ENCODE peak calls at places on chromosomes 5 and 9, in nine cellular contexts. One of them, this sample, is unnamed.
A peak's percentile ranks its signal among the peaks of the same experiment; 100 is the strongest.

GRCh38 chr9:11338130-11338529 is 725.3 kb upstream of the PTPRD start:
- DNase-seq in GM06990: no peak
- DNase-seq in Kasumi-1: peak; percentile 18
- DNase-seq in activated CD4-positive, alpha-beta T cell treated with anti-CD3 and anti-CD28 coated beads, Interleukin-2, amount 50 U/mL, for 1 hour: no peak
- DNase-seq in small intestine: no peak
- DNase-seq in aorta: no peak
- DNase-seq in NCI-H1105 treated with DMSO at 0.1 percent for 48 hours: no peak
- DNase-seq in activated naive CD4-positive, alpha-beta T cell: no peak
- DNase-seq in AG04450: no peak
- DNase-seq in this sample: no peak

GRCh38 chr5:173505634-173506033 is 110.8 kb downstream of the BOD1 start:
- DNase-seq in small intestine: no peak
- DNase-seq in GM06990: no peak
- DNase-seq in NCI-H1105 treated with DMSO at 0.1 percent for 48 hours: no peak
- DNase-seq in activated CD4-positive, alpha-beta T cell treated with anti-CD3 and anti-CD28 coated beads, Interleukin-2, amount 50 U/mL, for 1 hour: no peak
- DNase-seq in activated naive CD4-positive, alpha-beta T cell: no peak
- DNase-seq in Kasumi-1: no peak
- DNase-seq in aorta: no peak
- DNase-seq in AG04450: no peak
- DNase-seq in this sample: no peak

GRCh38 chr5:1325870-1326546 is 18.9 kb downstream of the CLPTM1L start:
- DNase-seq in small intestine: no peak
- DNase-seq in activated naive CD4-positive, alpha-beta T cell: no peak
- DNase-seq in NCI-H1105 treated with DMSO at 0.1 percent for 48 hours: no peak
- DNase-seq in activated CD4-positive, alpha-beta T cell treated with anti-CD3 and anti-CD28 coated beads, Interleukin-2, amount 50 U/mL, for 1 hour: no peak
- DNase-seq in aorta: peak; percentile 37
- DNase-seq in GM06990: no peak
- DNase-seq in Kasumi-1: no peak
- DNase-seq in AG04450: no peak
- DNase-seq in this sample: peak; percentile 27

GRCh38 chr9:121196389-121196788 is 5.3 kb downstream of the RAB14 start:
- DNase-seq in activated naive CD4-positive, alpha-beta T cell: no peak
- DNase-seq in GM06990: no peak
- DNase-seq in small intestine: peak; percentile 19
- DNase-seq in Kasumi-1: no peak
- DNase-seq in activated CD4-positive, alpha-beta T cell treated with anti-CD3 and anti-CD28 coated beads, Interleukin-2, amount 50 U/mL, for 1 hour: no peak
- DNase-seq in NCI-H1105 treated with DMSO at 0.1 percent for 48 hours: no peak
- DNase-seq in aorta: no peak
- DNase-seq in AG04450: no peak
- DNase-seq in this sample: no peak

GRCh38 chr5:1401681-1402096 is 43.6 kb downstream of the SLC6A3 start:
- DNase-seq in AG04450: no peak
- DNase-seq in Kasumi-1: no peak
- DNase-seq in activated naive CD4-positive, alpha-beta T cell: no peak
- DNase-seq in GM06990: no peak
- DNase-seq in activated CD4-positive, alpha-beta T cell treated with anti-CD3 and anti-CD28 coated beads, Interleukin-2, amount 50 U/mL, for 1 hour: no peak
- DNase-seq in aorta: no peak
- DNase-seq in NCI-H1105 treated with DMSO at 0.1 percent for 48 hours: no peak
- DNase-seq in small intestine: no peak
- DNase-seq in this sample: no peak

GRCh38 chr9:109816490-109816889 is 36.5 kb downstream of the PALM2AKAP2 start:
- DNase-seq in NCI-H1105 treated with DMSO at 0.1 percent for 48 hours: no peak
- DNase-seq in aorta: no peak
- DNase-seq in AG04450: peak; percentile 94
- DNase-seq in small intestine: peak; percentile 3
- DNase-seq in activated naive CD4-positive, alpha-beta T cell: no peak
- DNase-seq in activated CD4-positive, alpha-beta T cell treated with anti-CD3 and anti-CD28 coated beads, Interleukin-2, amount 50 U/mL, for 1 hour: no peak
- DNase-seq in GM06990: no peak
- DNase-seq in Kasumi-1: no peak
- DNase-seq in this sample: no peak

GRCh38 chr5:138177936-138178515 is 404 bp downstream of the BRD8 start:
- DNase-seq in activated naive CD4-positive, alpha-beta T cell: no peak
- DNase-seq in activated CD4-positive, alpha-beta T cell treated with anti-CD3 and anti-CD28 coated beads, Interleukin-2, amount 50 U/mL, for 1 hour: peak; percentile 3
- DNase-seq in aorta: peak; percentile 53
- DNase-seq in NCI-H1105 treated with DMSO at 0.1 percent for 48 hours: peak; percentile 14
- DNase-seq in GM06990: no peak
- DNase-seq in Kasumi-1: peak; percentile 75
- DNase-seq in AG04450: no peak
- DNase-seq in small intestine: peak; percentile 48
- DNase-seq in this sample: no peak

GRCh38 chr9:90103771-90104170 is 499.0 kb downstream of the GADD45G start:
- DNase-seq in NCI-H1105 treated with DMSO at 0.1 percent for 48 hours: no peak
- DNase-seq in aorta: no peak
- DNase-seq in activated CD4-positive, alpha-beta T cell treated with anti-CD3 and anti-CD28 coated beads, Interleukin-2, amount 50 U/mL, for 1 hour: no peak
- DNase-seq in activated naive CD4-positive, alpha-beta T cell: no peak
- DNase-seq in GM06990: no peak
- DNase-seq in Kasumi-1: no peak
- DNase-seq in small intestine: no peak
- DNase-seq in AG04450: no peak
- DNase-seq in this sample: no peak

GRCh38 chr5:29930316-29930715 is 1263.2 kb upstream of the CDH6 start:
- DNase-seq in NCI-H1105 treated with DMSO at 0.1 percent for 48 hours: no peak
- DNase-seq in AG04450: no peak
- DNase-seq in Kasumi-1: no peak
- DNase-seq in small intestine: no peak
- DNase-seq in GM06990: no peak
- DNase-seq in activated CD4-positive, alpha-beta T cell treated with anti-CD3 and anti-CD28 coated beads, Interleukin-2, amount 50 U/mL, for 1 hour: no peak
- DNase-seq in activated naive CD4-positive, alpha-beta T cell: no peak
- DNase-seq in aorta: no peak
- DNase-seq in this sample: no peak

GRCh38 chr9:133489253-133490190 is 10.6 kb upstream of the SLC2A6 start:
- DNase-seq in small intestine: no peak
- DNase-seq in aorta: peak; percentile 21
- DNase-seq in NCI-H1105 treated with DMSO at 0.1 percent for 48 hours: no peak
- DNase-seq in Kasumi-1: no peak
- DNase-seq in AG04450: no peak
- DNase-seq in activated CD4-positive, alpha-beta T cell treated with anti-CD3 and anti-CD28 coated beads, Interleukin-2, amount 50 U/mL, for 1 hour: no peak
- DNase-seq in GM06990: no peak
- DNase-seq in activated naive CD4-positive, alpha-beta T cell: no peak
- DNase-seq in this sample: no peak

GRCh38 chr9:113581865-113582697 is 118.6 kb downstream of the RGS3 start:
- DNase-seq in activated CD4-positive, alpha-beta T cell treated with anti-CD3 and anti-CD28 coated beads, Interleukin-2, amount 50 U/mL, for 1 hour: peak; percentile 66
- DNase-seq in GM06990: peak; percentile 90
- DNase-seq in Kasumi-1: peak; percentile 9
- DNase-seq in aorta: peak; percentile 92
- DNase-seq in small intestine: peak; percentile 92
- DNase-seq in NCI-H1105 treated with DMSO at 0.1 percent for 48 hours: no peak
- DNase-seq in activated naive CD4-positive, alpha-beta T cell: peak; percentile 17
- DNase-seq in AG04450: no peak
- DNase-seq in this sample: no peak

GRCh38 chr9:133000842-133001241 is 22.3 kb downstream of the GFI1B start:
- DNase-seq in GM06990: no peak
- DNase-seq in aorta: no peak
- DNase-seq in NCI-H1105 treated with DMSO at 0.1 percent for 48 hours: no peak
- DNase-seq in AG04450: no peak
- DNase-seq in small intestine: no peak
- DNase-seq in Kasumi-1: no peak
- DNase-seq in activated naive CD4-positive, alpha-beta T cell: no peak
- DNase-seq in activated CD4-positive, alpha-beta T cell treated with anti-CD3 and anti-CD28 coated beads, Interleukin-2, amount 50 U/mL, for 1 hour: no peak
- DNase-seq in this sample: no peak

GRCh38 chr5:68276740-68277139 is 61.2 kb downstream of the PIK3R1 start:
- DNase-seq in Kasumi-1: no peak
- DNase-seq in NCI-H1105 treated with DMSO at 0.1 percent for 48 hours: no peak
- DNase-seq in GM06990: no peak
- DNase-seq in activated naive CD4-positive, alpha-beta T cell: no peak
- DNase-seq in aorta: no peak
- DNase-seq in AG04450: no peak
- DNase-seq in activated CD4-positive, alpha-beta T cell treated with anti-CD3 and anti-CD28 coated beads, Interleukin-2, amount 50 U/mL, for 1 hour: no peak
- DNase-seq in small intestine: no peak
- DNase-seq in this sample: no peak

GRCh38 chr9:95463145-95464060 is 53.4 kb downstream of the PTCH1 start:
- DNase-seq in AG04450: no peak
- DNase-seq in NCI-H1105 treated with DMSO at 0.1 percent for 48 hours: no peak
- DNase-seq in activated naive CD4-positive, alpha-beta T cell: no peak
- DNase-seq in aorta: no peak
- DNase-seq in Kasumi-1: no peak
- DNase-seq in activated CD4-positive, alpha-beta T cell treated with anti-CD3 and anti-CD28 coated beads, Interleukin-2, amount 50 U/mL, for 1 hour: no peak
- DNase-seq in small intestine: no peak
- DNase-seq in GM06990: no peak
- DNase-seq in this sample: no peak

GRCh38 chr5:181167814-181168488 is 20.6 kb downstream of the OR2V2 start:
- DNase-seq in GM06990: peak; percentile 58
- DNase-seq in activated CD4-positive, alpha-beta T cell treated with anti-CD3 and anti-CD28 coated beads, Interleukin-2, amount 50 U/mL, for 1 hour: no peak
- DNase-seq in aorta: no peak
- DNase-seq in small intestine: no peak
- DNase-seq in Kasumi-1: peak; percentile 22
- DNase-seq in NCI-H1105 treated with DMSO at 0.1 percent for 48 hours: peak; percentile 13
- DNase-seq in AG04450: no peak
- DNase-seq in activated naive CD4-positive, alpha-beta T cell: no peak
- DNase-seq in this sample: no peak

GRCh38 chr5:133618141-133618540 is 5.8 kb upstream of the FSTL4 start:
- DNase-seq in activated CD4-positive, alpha-beta T cell treated with anti-CD3 and anti-CD28 coated beads, Interleukin-2, amount 50 U/mL, for 1 hour: no peak
- DNase-seq in aorta: no peak
- DNase-seq in small intestine: peak; percentile 27
- DNase-seq in activated naive CD4-positive, alpha-beta T cell: no peak
- DNase-seq in NCI-H1105 treated with DMSO at 0.1 percent for 48 hours: no peak
- DNase-seq in AG04450: no peak
- DNase-seq in Kasumi-1: no peak
- DNase-seq in GM06990: no peak
- DNase-seq in this sample: no peak

GRCh38 chr5:125630260-125630659 is 792.9 kb upstream of the GRAMD2B start:
- DNase-seq in aorta: no peak
- DNase-seq in NCI-H1105 treated with DMSO at 0.1 percent for 48 hours: no peak
- DNase-seq in activated CD4-positive, alpha-beta T cell treated with anti-CD3 and anti-CD28 coated beads, Interleukin-2, amount 50 U/mL, for 1 hour: no peak
- DNase-seq in AG04450: no peak
- DNase-seq in Kasumi-1: no peak
- DNase-seq in GM06990: no peak
- DNase-seq in activated naive CD4-positive, alpha-beta T cell: no peak
- DNase-seq in small intestine: no peak
- DNase-seq in this sample: no peak

GRCh38 chr5:16609412-16609811 is 7.4 kb downstream of the RETREG1 start:
- DNase-seq in Kasumi-1: no peak
- DNase-seq in activated CD4-positive, alpha-beta T cell treated with anti-CD3 and anti-CD28 coated beads, Interleukin-2, amount 50 U/mL, for 1 hour: no peak
- DNase-seq in small intestine: no peak
- DNase-seq in NCI-H1105 treated with DMSO at 0.1 percent for 48 hours: no peak
- DNase-seq in AG04450: no peak
- DNase-seq in activated naive CD4-positive, alpha-beta T cell: no peak
- DNase-seq in aorta: no peak
- DNase-seq in GM06990: no peak
- DNase-seq in this sample: no peak

GRCh38 chr9:133506653-133507038 is 18.1 kb downstream of the MYMK start:
- DNase-seq in activated naive CD4-positive, alpha-beta T cell: no peak
- DNase-seq in small intestine: no peak
- DNase-seq in activated CD4-positive, alpha-beta T cell treated with anti-CD3 and anti-CD28 coated beads, Interleukin-2, amount 50 U/mL, for 1 hour: no peak
- DNase-seq in aorta: peak; percentile 81
- DNase-seq in NCI-H1105 treated with DMSO at 0.1 percent for 48 hours: no peak
- DNase-seq in Kasumi-1: no peak
- DNase-seq in AG04450: peak; percentile 23
- DNase-seq in GM06990: no peak
- DNase-seq in this sample: no peak

GRCh38 chr9:130234340-130235260 is 31.0 kb upstream of the HMCN2 start:
- DNase-seq in AG04450: no peak
- DNase-seq in GM06990: no peak
- DNase-seq in aorta: no peak
- DNase-seq in activated CD4-positive, alpha-beta T cell treated with anti-CD3 and anti-CD28 coated beads, Interleukin-2, amount 50 U/mL, for 1 hour: no peak
- DNase-seq in small intestine: no peak
- DNase-seq in Kasumi-1: no peak
- DNase-seq in NCI-H1105 treated with DMSO at 0.1 percent for 48 hours: no peak
- DNase-seq in activated naive CD4-positive, alpha-beta T cell: no peak
- DNase-seq in this sample: no peak

GRCh38 chr9:97954550-97954989 is 16.6 kb upstream of the HEMGN start:
- DNase-seq in activated naive CD4-positive, alpha-beta T cell: no peak
- DNase-seq in small intestine: peak; percentile 67
- DNase-seq in aorta: no peak
- DNase-seq in Kasumi-1: peak; percentile 21
- DNase-seq in GM06990: peak; percentile 8
- DNase-seq in AG04450: no peak
- DNase-seq in activated CD4-positive, alpha-beta T cell treated with anti-CD3 and anti-CD28 coated beads, Interleukin-2, amount 50 U/mL, for 1 hour: peak; percentile 45
- DNase-seq in NCI-H1105 treated with DMSO at 0.1 percent for 48 hours: peak; percentile 64
- DNase-seq in this sample: no peak

GRCh38 chr9:18800579-18800978 is 232.4 kb downstream of the SAXO1 start:
- DNase-seq in activated naive CD4-positive, alpha-beta T cell: no peak
- DNase-seq in small intestine: no peak
- DNase-seq in activated CD4-positive, alpha-beta T cell treated with anti-CD3 and anti-CD28 coated beads, Interleukin-2, amount 50 U/mL, for 1 hour: no peak
- DNase-seq in aorta: no peak
- DNase-seq in AG04450: no peak
- DNase-seq in GM06990: no peak
- DNase-seq in NCI-H1105 treated with DMSO at 0.1 percent for 48 hours: no peak
- DNase-seq in Kasumi-1: no peak
- DNase-seq in this sample: no peak

GRCh38 chr9:4092793-4093709 is 206.8 kb downstream of the GLIS3 start:
- DNase-seq in small intestine: peak; percentile 71
- DNase-seq in activated CD4-positive, alpha-beta T cell treated with anti-CD3 and anti-CD28 coated beads, Interleukin-2, amount 50 U/mL, for 1 hour: no peak
- DNase-seq in Kasumi-1: no peak
- DNase-seq in aorta: peak; percentile 65
- DNase-seq in AG04450: no peak
- DNase-seq in GM06990: no peak
- DNase-seq in activated naive CD4-positive, alpha-beta T cell: no peak
- DNase-seq in NCI-H1105 treated with DMSO at 0.1 percent for 48 hours: no peak
- DNase-seq in this sample: no peak

GRCh38 chr9:82673201-82673600 is 389.7 kb downstream of the RASEF start:
- DNase-seq in AG04450: no peak
- DNase-seq in activated naive CD4-positive, alpha-beta T cell: no peak
- DNase-seq in aorta: no peak
- DNase-seq in small intestine: no peak
- DNase-seq in activated CD4-positive, alpha-beta T cell treated with anti-CD3 and anti-CD28 coated beads, Interleukin-2, amount 50 U/mL, for 1 hour: no peak
- DNase-seq in NCI-H1105 treated with DMSO at 0.1 percent for 48 hours: no peak
- DNase-seq in Kasumi-1: no peak
- DNase-seq in GM06990: no peak
- DNase-seq in this sample: no peak

GRCh38 chr9:16921855-16922254 is 51.4 kb upstream of the BNC2 start:
- DNase-seq in AG04450: no peak
- DNase-seq in activated naive CD4-positive, alpha-beta T cell: no peak
- DNase-seq in small intestine: peak; percentile 0
- DNase-seq in GM06990: no peak
- DNase-seq in Kasumi-1: no peak
- DNase-seq in aorta: no peak
- DNase-seq in activated CD4-positive, alpha-beta T cell treated with anti-CD3 and anti-CD28 coated beads, Interleukin-2, amount 50 U/mL, for 1 hour: no peak
- DNase-seq in NCI-H1105 treated with DMSO at 0.1 percent for 48 hours: no peak
- DNase-seq in this sample: no peak

GRCh38 chr9:26955921-26956886 is at the start of gene IFT74:
- DNase-seq in GM06990: peak; percentile 94
- DNase-seq in small intestine: peak; percentile 98
- DNase-seq in activated CD4-positive, alpha-beta T cell treated with anti-CD3 and anti-CD28 coated beads, Interleukin-2, amount 50 U/mL, for 1 hour: peak; percentile 92
- DNase-seq in NCI-H1105 treated with DMSO at 0.1 percent for 48 hours: peak; percentile 99
- DNase-seq in aorta: peak; percentile 99
- DNase-seq in activated naive CD4-positive, alpha-beta T cell: peak; percentile 74
- DNase-seq in AG04450: peak; percentile 94
- DNase-seq in Kasumi-1: peak; percentile 89
- DNase-seq in this sample: peak; percentile 94

GRCh38 chr5:52898961-52899680 is 90.0 kb upstream of the ITGA2 start:
- DNase-seq in activated CD4-positive, alpha-beta T cell treated with anti-CD3 and anti-CD28 coated beads, Interleukin-2, amount 50 U/mL, for 1 hour: no peak
- DNase-seq in small intestine: no peak
- DNase-seq in Kasumi-1: no peak
- DNase-seq in GM06990: no peak
- DNase-seq in aorta: no peak
- DNase-seq in AG04450: no peak
- DNase-seq in activated naive CD4-positive, alpha-beta T cell: no peak
- DNase-seq in NCI-H1105 treated with DMSO at 0.1 percent for 48 hours: no peak
- DNase-seq in this sample: no peak

GRCh38 chr5:31078931-31079330 is 114.6 kb upstream of the CDH6 start:
- DNase-seq in small intestine: no peak
- DNase-seq in AG04450: no peak
- DNase-seq in activated CD4-positive, alpha-beta T cell treated with anti-CD3 and anti-CD28 coated beads, Interleukin-2, amount 50 U/mL, for 1 hour: no peak
- DNase-seq in activated naive CD4-positive, alpha-beta T cell: no peak
- DNase-seq in Kasumi-1: no peak
- DNase-seq in NCI-H1105 treated with DMSO at 0.1 percent for 48 hours: no peak
- DNase-seq in aorta: no peak
- DNase-seq in GM06990: no peak
- DNase-seq in this sample: no peak

GRCh38 chr5:56522972-56523371 is 289.8 kb upstream of the ANKRD55 start:
- DNase-seq in AG04450: no peak
- DNase-seq in NCI-H1105 treated with DMSO at 0.1 percent for 48 hours: no peak
- DNase-seq in activated naive CD4-positive, alpha-beta T cell: no peak
- DNase-seq in activated CD4-positive, alpha-beta T cell treated with anti-CD3 and anti-CD28 coated beads, Interleukin-2, amount 50 U/mL, for 1 hour: no peak
- DNase-seq in small intestine: no peak
- DNase-seq in GM06990: no peak
- DNase-seq in aorta: peak; percentile 71
- DNase-seq in Kasumi-1: no peak
- DNase-seq in this sample: no peak

GRCh38 chr9:6984941-6985578 is 227.3 kb downstream of the KDM4C start:
- DNase-seq in GM06990: no peak
- DNase-seq in aorta: no peak
- DNase-seq in small intestine: no peak
- DNase-seq in NCI-H1105 treated with DMSO at 0.1 percent for 48 hours: no peak
- DNase-seq in AG04450: no peak
- DNase-seq in activated CD4-positive, alpha-beta T cell treated with anti-CD3 and anti-CD28 coated beads, Interleukin-2, amount 50 U/mL, for 1 hour: no peak
- DNase-seq in activated naive CD4-positive, alpha-beta T cell: no peak
- DNase-seq in Kasumi-1: no peak
- DNase-seq in this sample: no peak

GRCh38 chr9:111282940-111283339 is 47.1 kb downstream of the OR2K2 start:
- DNase-seq in activated naive CD4-positive, alpha-beta T cell: no peak
- DNase-seq in activated CD4-positive, alpha-beta T cell treated with anti-CD3 and anti-CD28 coated beads, Interleukin-2, amount 50 U/mL, for 1 hour: no peak
- DNase-seq in small intestine: no peak
- DNase-seq in AG04450: no peak
- DNase-seq in NCI-H1105 treated with DMSO at 0.1 percent for 48 hours: no peak
- DNase-seq in aorta: no peak
- DNase-seq in Kasumi-1: no peak
- DNase-seq in GM06990: no peak
- DNase-seq in this sample: no peak

This sample was measured in mesothelial cell of epicardium.